ENCODE peak calls at places on chromosomes 4 and X, in ten cellular contexts. V is HCT116; Q is cardiac fibroblast; A is fibroblast of lung; N is MCF 10A; E is AG09319; M is dorsolateral prefrontal cortex; P is CD4-positive, alpha-beta T cell; I is GM13977; H is psoas muscle. L is an unnamed sample.

GRCh38 chr4:158578476-158578875 is 56.8 kb downstream of the RXFP1 start:
- DNase-seq in M (no peak), I (no peak), E (peak; percentile 20), H (no peak), A (peak; percentile 30), P (no peak), N (peak; percentile 55), V (peak; percentile 8), Q (peak; percentile 56), L (no peak)

GRCh38 chr4:169102011-169102410 is 92.0 kb upstream of the CBR4 start:
- DNase-seq in I (no peak), M (no peak), Q (peak; percentile 12), N (no peak), H (no peak), P (no peak), V (no peak), A (peak; percentile 38), E (no peak), L (no peak)

GRCh38 chrX:70044541-70045245 is 5.0 kb downstream of the AWAT2 start:
- DNase-seq in N (no peak), H (no peak), M (no peak), E (no peak), I (no peak), Q (peak; percentile 40), A (no peak), V (no peak), P (no peak), L (no peak)

GRCh38 chr4:54224960-54225670 is 4.0 kb upstream of the PDGFRA start:
- DNase-seq in M (no peak), P (no peak), V (no peak), Q (no peak), H (no peak), E (no peak), N (no peak), A (no peak), I (no peak), L (no peak)

GRCh38 chrX:66013195-66013816 is 26.6 kb downstream of the VSIG4 start:
- DNase-seq in Q (no peak), I (no peak), A (no peak), V (no peak), E (no peak), P (no peak), H (no peak), N (no peak), M (no peak), L (no peak)

GRCh38 chrX:132533409-132533808 is 44.6 kb upstream of the MBNL3 start:
- DNase-seq in E (no peak), H (no peak), V (no peak), M (no peak), Q (no peak), A (no peak), N (no peak), I (no peak), P (no peak), L (no peak)

GRCh38 chr4:100494166-100494565 is 23.7 kb downstream of the EMCN start:
- DNase-seq in I (no peak), M (no peak), H (no peak), Q (no peak), P (no peak), E (no peak), V (no peak), N (no peak), A (peak; percentile 29), L (no peak)

GRCh38 chrX:45352588-45352987 is 151.9 kb upstream of the DIPK2B start:
- DNase-seq in N (no peak), V (no peak), H (no peak), E (no peak), M (no peak), P (no peak), I (no peak), Q (no peak), A (no peak), L (no peak)

GRCh38 chr4:33722254-33722653 is 2522.1 kb downstream of the ARAP2 start:
- DNase-seq in Q (peak; percentile 82), P (no peak), E (no peak), M (no peak), H (no peak), N (no peak), V (no peak), A (peak; percentile 18), I (no peak), L (no peak)

GRCh38 chr4:102696763-102697162 is 64.0 kb downstream of the MANBA start:
- DNase-seq in A (no peak), N (no peak), Q (peak; percentile 57), E (no peak), V (no peak), M (no peak), H (no peak), I (no peak), P (no peak), L (no peak)

GRCh38 chr4:39873823-39874222 is 103.9 kb downstream of the PDS5A start:
- DNase-seq in N (peak; percentile 4), M (no peak), I (no peak), A (peak; percentile 15), V (no peak), P (no peak), E (no peak), H (no peak), Q (peak; percentile 52), L (no peak)

GRCh38 chr4:150217192-150217591 is 138.9 kb downstream of the DCLK2 start:
- DNase-seq in N (peak; percentile 61), P (no peak), M (no peak), A (peak; percentile 89), V (no peak), E (peak; percentile 72), H (no peak), Q (peak; percentile 84), I (no peak), L (no peak)

GRCh38 chr4:82213485-82214162 is 160.2 kb downstream of the HNRNPD start:
- DNase-seq in E (no peak), H (no peak), Q (no peak), M (no peak), V (no peak), A (no peak), I (no peak), P (no peak), N (no peak), L (no peak)

GRCh38 chr4:139857021-139857420 is 191.4 kb downstream of the MGST2 start:
- DNase-seq in I (no peak), M (no peak), A (peak; percentile 49), H (no peak), N (no peak), P (no peak), E (no peak), V (no peak), Q (no peak), L (no peak)

GRCh38 chrX:10756365-10756915 is 136.1 kb upstream of the MID1 start:
- DNase-seq in P (no peak), I (no peak), M (no peak), H (no peak), N (peak; percentile 53), A (peak; percentile 96), V (peak; percentile 18), E (peak; percentile 37), Q (peak; percentile 85), L (no peak)

GRCh38 chr4:14681330-14681729 is 321.0 kb upstream of the CPEB2 start:
- DNase-seq in H (no peak), A (no peak), P (no peak), Q (no peak), E (no peak), M (no peak), I (no peak), V (no peak), N (no peak), L (no peak)

GRCh38 chrX:11215191-11215921 is 77.9 kb upstream of the AMELX start:
- DNase-seq in N (no peak), Q (no peak), E (no peak), H (no peak), A (no peak), M (no peak), V (no peak), I (peak; percentile 57), P (no peak), L (no peak)

GRCh38 chr4:151035321-151035720 is 20.2 kb upstream of the LRBA start:
- DNase-seq in Q (no peak), N (no peak), M (no peak), I (no peak), A (no peak), E (no peak), P (no peak), V (no peak), H (no peak), L (no peak)

GRCh38 chrX:65502618-65503017 is 32.0 kb downstream of the LAS1L start:
- DNase-seq in V (no peak), H (no peak), Q (no peak), N (peak; percentile 1), I (no peak), M (no peak), A (no peak), E (no peak), P (no peak), L (no peak)

GRCh38 chr4:67674098-67674497 is 26.9 kb downstream of the UBA6 start:
- DNase-seq in M (no peak), I (no peak), N (no peak), Q (no peak), V (no peak), A (no peak), E (no peak), H (no peak), P (no peak), L (no peak)
- TF ChIP-seq CTCF in M (no peak), I (no peak), N (no peak), Q (no peak), V (peak; percentile 28), A (no peak), E (no peak), H (no peak), P (no peak), L (no peak)

GRCh38 chr4:178241601-178242118 is 799.4 kb upstream of the AGA start:
- DNase-seq in A (no peak), I (no peak), N (no peak), V (no peak), M (no peak), E (no peak), P (no peak), Q (no peak), H (no peak), L (no peak)
- TF ChIP-seq CTCF in A (no peak), I (no peak), N (no peak), V (no peak), M (no peak), E (no peak), P (no peak), Q (no peak), H (no peak), L (no peak)

DNA sequence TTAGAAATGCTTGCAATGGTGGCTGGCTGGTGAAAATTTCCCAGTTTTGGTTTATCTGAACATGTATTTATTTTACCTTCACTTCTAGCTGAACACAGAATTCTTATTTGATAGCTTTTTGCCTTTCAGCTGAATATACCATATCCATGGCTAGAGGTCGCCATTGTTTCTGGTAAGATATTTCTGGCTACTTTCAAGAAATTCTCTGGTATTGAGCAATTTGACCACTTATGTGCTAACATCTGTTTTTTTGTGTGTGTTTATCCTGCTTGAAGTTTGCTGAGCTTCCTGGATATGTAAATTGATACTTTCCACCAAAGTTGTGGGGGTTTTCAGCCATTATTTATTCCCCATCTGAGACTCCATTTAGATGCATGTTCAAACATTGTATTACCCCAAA is 75.4 kb downstream of the FBXW7 start:
- DNase-seq in H (no peak), E (peak; percentile 35), A (peak; percentile 55), I (peak; percentile 30), Q (peak; percentile 89), M (no peak), N (peak; percentile 80), P (no peak), V (no peak), L (peak; percentile 34)
- TF ChIP-seq CTCF in H (no peak), E (peak; percentile 47), A (peak; percentile 40), I (peak; percentile 51), Q (peak; percentile 44), M (no peak), N (peak; percentile 31), P (no peak), V (peak; percentile 10), L (peak; percentile 38)

GRCh38 chrX:53294024-53294648 is 12.8 kb upstream of the IQSEC2 start:
- DNase-seq in E (no peak), N (no peak), H (no peak), V (no peak), Q (peak; percentile 13), P (no peak), I (no peak), A (no peak), M (no peak), L (no peak)
- TF ChIP-seq CTCF in E (peak; percentile 5), N (peak; percentile 35), H (no peak), V (peak; percentile 36), Q (no peak), P (no peak), I (no peak), A (peak; percentile 14), M (no peak), L (no peak)